ENCODE peak calls at places on chromosomes 7 and 10, in eight cellular contexts. Y is HCT116, F is esophagus squamous epithelium, O is thyroid gland, Z is transverse colon, B is body of pancreas, G is Peyer's patch, K is IMR-90. P is an unnamed sample. For H3K36me3, the result is how much of the 10 kb centered on the place peaks cover.

GRCh38 chr7:54349259-54349658 is 192.9 kb upstream of the VSTM2A start:
- DNase-seq in Y (no peak), F (no peak), O (no peak), Z (no peak), B (no peak), G (no peak), K (no peak), P (no peak)

GRCh38 chr7:100570954-100571828 is 2.5 kb downstream of the SAP25 start:
- DNase-seq in Y (no peak), F (no peak), O (no peak), Z (no peak), B (no peak), G (no peak), K (no peak), P (no peak)

GRCh38 chr10:89279449-89279869 is 22.4 kb upstream of the IFIT2 start:
- DNase-seq in Y (no peak), F (no peak), O (no peak), Z (no peak), B (peak), G (no peak), K (no peak), P (peak)

GRCh38 chr10:69333205-69333604 is 54.9 kb downstream of the HK1 start:
- DNase-seq in Y (no peak), F (no peak), O (peak), Z (no peak), B (peak), G (peak), K (no peak), P (peak)

GRCh38 chr7:132065973-132066611 is 509.7 kb upstream of the PODXL start:
- DNase-seq in Y (no peak), F (no peak), O (no peak), Z (no peak), B (no peak), G (no peak), K (no peak), P (no peak)

GRCh38 chr10:46299267-46299530 is 12.4 kb downstream of the ANTXRL start:
- DNase-seq in Y (no peak), F (no peak), O (no peak), Z (no peak), B (no peak), G (no peak), K (no peak), P (no peak)

GRCh38 chr7:49700841-49701240 is 72.6 kb upstream of the VWC2 start:
- DNase-seq in Y (no peak), F (no peak), O (no peak), Z (no peak), B (no peak), G (no peak), K (no peak), P (no peak)

GRCh38 chr7:2689343-2689847 is 1.4 kb downstream of the AMZ1 start:
- DNase-seq in Y (no peak), F (no peak), O (no peak), Z (no peak), B (no peak), G (no peak), K (no peak), P (no peak)

GRCh38 chr7:56483861-56484550 is 367.8 kb upstream of the NUPR2 start:
- DNase-seq in Y (no peak), F (no peak), O (no peak), Z (no peak), B (no peak), G (no peak), K (no peak), P (no peak)

GRCh38 chr10:49322371-49323170 is 23.6 kb downstream of the C10orf71 start:
- DNase-seq in Y (no peak), F (no peak), O (no peak), Z (no peak), B (no peak), G (no peak), K (no peak), P (peak)

GRCh38 chr7:157710396-157710795 is 373.6 kb downstream of the DNAJB6 start:
- DNase-seq in Y (no peak), F (no peak), O (no peak), Z (no peak), B (no peak), G (no peak), K (no peak), P (no peak)

GRCh38 chr10:49734676-49735075 is 27.4 kb downstream of the OGDHL start:
- DNase-seq in Y (no peak), F (no peak), O (no peak), Z (peak), B (no peak), G (peak), K (no peak), P (peak)

GRCh38 chr10:29731760-29732159 is 97.0 kb upstream of the SVIL start:
- DNase-seq in Y (no peak), F (no peak), O (no peak), Z (peak), B (no peak), G (no peak), K (no peak), P (no peak)

GRCh38 chr7:151408839-151409554 is 841 bp downstream of the WDR86 start:
- DNase-seq in Y (no peak), F (no peak), O (peak), Z (peak), B (no peak), G (peak), K (no peak), P (no peak)

GRCh38 chr10:652226-652625 is 37.2 kb downstream of the DIP2C start:
- DNase-seq in Y (no peak), F (no peak), O (no peak), Z (no peak), B (no peak), G (no peak), K (no peak), P (no peak)

GRCh38 chr7:27952393-27953290 is 212.7 kb downstream of the TAX1BP1 start:
- DNase-seq in Y (no peak), F (no peak), O (no peak), Z (no peak), B (no peak), G (no peak), K (peak), P (no peak)

GRCh38 chr7:118182618-118183253 is 1.2 kb upstream of the LSM8 start:
- DNase-seq in Y (no peak), F (no peak), O (no peak), Z (no peak), B (no peak), G (no peak), K (no peak), P (no peak)

GRCh38 chr10:133245439-133246235 is 8.0 kb downstream of the VENTX start:
- DNase-seq in Y (no peak), F (no peak), O (no peak), Z (peak), B (no peak), G (no peak), K (no peak), P (peak)

GRCh38 chr7:6640246-6640721 is 3.2 kb downstream of the ZNF316 start:
- DNase-seq in Y (no peak), F (no peak), O (peak), Z (no peak), B (no peak), G (no peak), K (peak), P (no peak)

GRCh38 chr7:154852205-154852604 is 150.7 kb downstream of the PAXIP1 start:
- DNase-seq in Y (no peak), F (no peak), O (no peak), Z (no peak), B (no peak), G (no peak), K (no peak), P (no peak)

GRCh38 chr7:82044497-82045080 is 274.7 kb upstream of the HGF start:
- DNase-seq in Y (peak), F (no peak), O (peak), Z (peak), B (peak), G (no peak), K (peak), P (peak)

GRCh38 chr7:100753750-100754149 is 20.4 kb downstream of the ZAN start:
- DNase-seq in Y (no peak), F (no peak), O (no peak), Z (no peak), B (no peak), G (no peak), K (peak), P (no peak)

GRCh38 chr7:94212160-94212559 is 182.5 kb upstream of the COL1A2 start:
- DNase-seq in Y (no peak), F (no peak), O (no peak), Z (no peak), B (no peak), G (no peak), K (no peak), P (no peak)

GRCh38 chr7:46218461-46219202 is 297.6 kb upstream of the IGFBP3 start:
- DNase-seq in Y (no peak), F (no peak), O (no peak), Z (no peak), B (no peak), G (no peak), K (no peak), P (no peak)

GRCh38 chr7:369476-369980 is 79.6 kb downstream of the FOXL3 start:
- DNase-seq in Y (no peak), F (no peak), O (no peak), Z (peak), B (peak), G (peak), K (no peak), P (peak)

GRCh38 chr10:130171196-130171595 is 35.0 kb downstream of the GLRX3 start:
- DNase-seq in Y (no peak), F (no peak), O (no peak), Z (no peak), B (no peak), G (no peak), K (no peak), P (no peak)

GRCh38 chr7:6443372-6443941 is 4.3 kb downstream of the DAGLB start:
- DNase-seq in Y (peak), F (no peak), O (no peak), Z (no peak), B (no peak), G (no peak), K (peak), P (no peak)

DNA sequence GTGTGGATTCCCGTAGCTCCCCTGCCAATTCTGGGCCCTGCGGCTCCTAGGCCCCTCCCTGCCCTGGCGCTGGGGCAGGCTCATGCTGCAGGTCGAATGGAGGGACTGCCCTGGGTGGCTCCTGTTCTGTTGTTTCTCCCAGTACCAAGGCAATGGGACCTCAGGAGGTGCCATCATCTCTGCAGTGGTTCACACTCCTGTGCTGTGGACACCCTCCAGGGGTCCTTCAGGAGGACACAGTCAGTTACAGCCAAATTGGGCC is 138.3 kb downstream of the ZMIZ1 start:
- DNase-seq in Y (no peak), F (no peak), O (no peak), Z (no peak), B (no peak), G (no peak), K (no peak), P (no peak)
- H3K36me3 ChIP-seq in Y (under half), F (half or more), O (half or more), Z (under half), B (under half), G (under half), K (half or more), P (half or more)

GRCh38 chr7:134062460-134062859 is 64.7 kb upstream of the LRGUK start:
- DNase-seq in Y (no peak), F (no peak), O (peak), Z (no peak), B (no peak), G (no peak), K (no peak), P (no peak)

GRCh38 chr7:134059921-134060320 is 67.2 kb upstream of the LRGUK start:
- DNase-seq in Y (no peak), F (no peak), O (no peak), Z (no peak), B (no peak), G (no peak), K (no peak), P (no peak)

GRCh38 chr7:134056816-134057215 is 70.3 kb upstream of the LRGUK start:
- DNase-seq in Y (no peak), F (no peak), O (no peak), Z (no peak), B (no peak), G (no peak), K (no peak), P (no peak)

GRCh38 chr7:134058521-134058920 is 68.6 kb upstream of the LRGUK start:
- DNase-seq in Y (no peak), F (no peak), O (no peak), Z (no peak), B (no peak), G (no peak), K (no peak), P (no peak)

GRCh38 chr7:134058980-134059379 is 68.2 kb upstream of the LRGUK start:
- DNase-seq in Y (no peak), F (no peak), O (no peak), Z (no peak), B (no peak), G (no peak), K (peak), P (no peak)
- TF ChIP-seq CTCF in Y (no peak), F (no peak), O (no peak), Z (no peak), B (no peak), G (no peak), K (no peak), P (no peak)

GRCh38 chr10:68073631-68074403 is 1.3 kb downstream of the HERC4 start:
- DNase-seq in Y (no peak), F (no peak), O (no peak), Z (no peak), B (no peak), G (no peak), K (peak), P (no peak)
- TF ChIP-seq POLR2A in Y (no peak), F (no peak), O (no peak), Z (no peak), B (no peak), G (no peak), K (no peak), P (no peak)

GRCh38 chr7:128392446-128393327 is 17.1 kb downstream of the IMPDH1 start:
- DNase-seq in Y (no peak), F (no peak), O (no peak), Z (no peak), B (no peak), G (no peak), K (no peak), P (no peak)
- H3K36me3 ChIP-seq in Y (under half), F (under half), O (under half), Z (under half), B (under half), G (under half), K (under half), P (half or more)

DNA sequence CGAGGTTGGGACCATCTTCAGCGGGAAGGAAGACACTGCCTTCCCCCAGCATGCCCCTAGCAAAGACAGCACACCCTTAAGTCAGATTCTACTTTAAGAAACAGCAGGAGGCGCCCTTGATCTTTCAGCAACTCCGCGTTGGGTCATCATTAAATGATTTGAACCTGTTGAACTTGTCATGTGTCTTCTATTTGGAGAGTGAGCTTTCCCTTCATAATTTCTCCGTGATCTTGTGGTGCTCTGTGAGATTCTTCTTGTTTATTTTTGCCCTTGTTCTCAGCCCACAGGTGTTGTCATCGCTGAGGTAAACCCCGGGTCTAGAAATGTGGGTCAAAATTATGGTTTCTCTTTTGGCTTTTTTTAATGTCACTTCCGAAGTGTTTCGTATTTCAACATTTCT is 49.5 kb upstream of the PITRM1 start:
- DNase-seq in Y (no peak), F (no peak), O (no peak), Z (no peak), B (no peak), G (no peak), K (no peak), P (no peak)
- TF ChIP-seq CTCF in Y (peak), F (peak), O (no peak), Z (no peak), B (no peak), G (no peak), K (peak), P (no peak)